ENCODE peak calls at places on chromosome 2, in five cellular contexts. U is stomach; T is SW480; K is stimulated activated CD4-positive, alpha-beta T cell treated with anti-CD3 and anti-CD28 coated beads, Interleukin-15, amount 100 ng/mL, for 24 hours; Z is HEK293T. G is an unnamed sample.

GRCh38 chr2:75180476-75180875 is 18.8 kb downstream of the TACR1 start:
- DNase-seq in U (no peak), T (no peak), Z (no peak), K (no peak), G (no peak)

GRCh38 chr2:99085400-99085799 is 56.1 kb upstream of the C2orf15 start:
- DNase-seq in Z (no peak), T (peak), U (no peak), K (peak), G (no peak)

GRCh38 chr2:164839914-164840457 is 1.6 kb downstream of the COBLL1 start:
- DNase-seq in U (no peak), K (no peak), Z (no peak), T (no peak), G (no peak)

GRCh38 chr2:119240311-119241204 is 16.9 kb downstream of the STEAP3 start:
- DNase-seq in Z (peak), T (peak), K (no peak), U (peak), G (no peak)

GRCh38 chr2:79887747-79888374 is 375.0 kb downstream of the CTNNA2 start:
- DNase-seq in Z (peak), T (peak), K (peak), U (no peak), G (no peak)

GRCh38 chr2:152354909-152355308 is 19.9 kb downstream of the FMNL2 start:
- DNase-seq in U (no peak), T (no peak), K (no peak), Z (no peak), G (no peak)

GRCh38 chr2:67311536-67311935 is 85.6 kb upstream of the ETAA1 start:
- DNase-seq in T (peak), Z (no peak), U (no peak), K (no peak), G (no peak)

GRCh38 chr2:32697156-32697555 is 69.3 kb downstream of the TTC27 start:
- DNase-seq in T (no peak), U (no peak), Z (no peak), K (no peak), G (no peak)

GRCh38 chr2:120861576-120862191 is 126.0 kb downstream of the GLI2 start:
- DNase-seq in K (no peak), Z (no peak), U (no peak), T (no peak), G (no peak)

GRCh38 chr2:127161176-127162136 is 54.5 kb upstream of the BIN1 start:
- DNase-seq in Z (no peak), U (no peak), K (no peak), T (no peak), G (peak)

GRCh38 chr2:160784034-160784433 is 290.4 kb upstream of the RBMS1 start:
- DNase-seq in Z (no peak), U (no peak), K (no peak), T (no peak), G (no peak)

GRCh38 chr2:27959496-27959895 is 69.0 kb downstream of the BABAM2 start:
- DNase-seq in Z (no peak), K (no peak), U (no peak), T (no peak), G (no peak)

G was measured in esophagus muscularis mucosa.